ENCODE peak calls at places on chromosomes 7 and 10, in ten cellular contexts. C, R, M, F, N, I, U, H, S and E are unnamed samples.

GRCh38 chr7:35617076-35617475 is 77.9 kb downstream of the HERPUD2 start:
- DNase-seq in C (no peak), R (no peak), M (no peak), F (no peak), N (no peak), I (no peak), U (no peak), H (no peak), S (no peak), E (no peak)

GRCh38 chr10:87559392-87559791 is 54.7 kb downstream of the MINPP1 start:
- DNase-seq in C (no peak), R (no peak), M (no peak), F (no peak), N (no peak), I (no peak), U (no peak), H (no peak), S (no peak), E (no peak)

GRCh38 chr10:62033108-62033507 is 131.6 kb downstream of the ARID5B start:
- DNase-seq in C (no peak), R (no peak), M (no peak), F (no peak), N (no peak), I (no peak), U (no peak), H (no peak), S (no peak), E (no peak)

GRCh38 chr7:110442386-110442837 is 648.5 kb upstream of the LRRN3 start:
- DNase-seq in C (no peak), R (peak), M (no peak), F (no peak), N (peak), I (no peak), U (peak), H (no peak), S (peak), E (peak)

GRCh38 chr7:97078023-97078988 is 39.2 kb upstream of the SDHAF3 start:
- DNase-seq in C (no peak), R (no peak), M (no peak), F (no peak), N (no peak), I (no peak), U (no peak), H (no peak), S (no peak), E (no peak)

GRCh38 chr10:79211616-79212015 is 135.7 kb upstream of the PPIF start:
- DNase-seq in C (no peak), R (no peak), M (no peak), F (no peak), N (no peak), I (no peak), U (no peak), H (no peak), S (no peak), E (no peak)

GRCh38 chr7:111931958-111932357 is 274.2 kb downstream of the DOCK4 start:
- DNase-seq in C (no peak), R (no peak), M (no peak), F (no peak), N (no peak), I (no peak), U (no peak), H (no peak), S (no peak), E (no peak)

GRCh38 chr10:132929953-132930640 is 12.3 kb downstream of the CFAP46 start:
- DNase-seq in C (no peak), R (no peak), M (no peak), F (peak), N (no peak), I (no peak), U (no peak), H (no peak), S (no peak), E (no peak)

GRCh38 chr10:130233426-130233825 is 97.2 kb downstream of the GLRX3 start:
- DNase-seq in C (no peak), R (no peak), M (no peak), F (peak), N (no peak), I (no peak), U (no peak), H (no peak), S (no peak), E (no peak)

GRCh38 chr7:15720849-15721471 is 34.5 kb upstream of the MEOX2 start:
- DNase-seq in C (no peak), R (peak), M (no peak), F (no peak), N (peak), I (peak), U (no peak), H (peak), S (peak), E (no peak)

GRCh38 chr7:148110097-148110868 is 480.3 kb upstream of the C7orf33 start:
- DNase-seq in C (no peak), R (no peak), M (no peak), F (no peak), N (no peak), I (no peak), U (no peak), H (no peak), S (no peak), E (no peak)

GRCh38 chr10:101601541-101601940 is 13.4 kb downstream of the DPCD start:
- DNase-seq in C (no peak), R (no peak), M (no peak), F (no peak), N (no peak), I (no peak), U (peak), H (no peak), S (peak), E (no peak)

GRCh38 chr10:71604324-71605018 is 115.1 kb downstream of the C10orf105 start:
- DNase-seq in C (no peak), R (no peak), M (no peak), F (no peak), N (peak), I (no peak), U (no peak), H (no peak), S (no peak), E (no peak)

GRCh38 chr7:45938626-45939302 is 17.7 kb upstream of the IGFBP3 start:
- DNase-seq in C (no peak), R (peak), M (no peak), F (no peak), N (no peak), I (no peak), U (peak), H (no peak), S (no peak), E (peak)

GRCh38 chr10:397321-398068 is 262.2 kb downstream of the ZMYND11 start:
- DNase-seq in C (no peak), R (no peak), M (no peak), F (no peak), N (no peak), I (no peak), U (no peak), H (no peak), S (no peak), E (no peak)

GRCh38 chr7:920351-921070 is 34.0 kb downstream of the ADAP1 start:
- DNase-seq in C (peak), R (no peak), M (no peak), F (peak), N (no peak), I (no peak), U (no peak), H (no peak), S (no peak), E (no peak)